ENCODE peak calls at places on chromosome 13, in seven cellular contexts. X, C, E, K, B, O and A are unnamed samples.

GRCh38 chr13:76973920-76974617 is 17.8 kb upstream of the CLN5 start:
- DNase-seq in O (no peak), E (no peak), X (no peak), B (no peak), C (no peak), K (no peak), A (no peak)

GRCh38 chr13:110455941-110456340 is 105.6 kb downstream of the RAB20 start:
- DNase-seq in K (peak; percentile 57), X (peak; percentile 84), B (peak; percentile 83), C (peak; percentile 91), E (peak; percentile 56), O (peak; percentile 91), A (peak; percentile 94)

GRCh38 chr13:27830010-27830409 is 37.7 kb downstream of the GSX1 start:
- DNase-seq in B (peak; percentile 71), C (peak; percentile 86), O (peak; percentile 73), X (peak; percentile 59), E (no peak), K (no peak), A (peak; percentile 82)

GRCh38 chr13:31945202-31945978 is 86.2 kb upstream of the FRY start:
- DNase-seq in E (peak; percentile 65), C (peak; percentile 27), K (peak; percentile 60), X (no peak), O (no peak), B (peak; percentile 27), A (no peak)

GRCh38 chr13:53250272-53250875 is 221.8 kb downstream of the OLFM4 start:
- DNase-seq in E (peak; percentile 77), K (peak; percentile 52), B (no peak), O (peak; percentile 83), C (peak; percentile 57), X (peak; percentile 71), A (peak; percentile 33)

GRCh38 chr13:98232456-98232855 is 55.4 kb upstream of the RNF113B start:
- DNase-seq in O (no peak), X (no peak), B (no peak), C (no peak), K (no peak), E (no peak), A (no peak)

GRCh38 chr13:73303858-73304257 is 245.1 kb downstream of the KLF5 start:
- DNase-seq in K (peak; percentile 11), B (no peak), E (peak; percentile 64), X (no peak), O (no peak), C (no peak), A (no peak)

GRCh38 chr13:47114030-47114429 is 217.2 kb upstream of the HTR2A start:
- DNase-seq in E (peak; percentile 62), O (no peak), B (no peak), X (no peak), C (no peak), K (peak; percentile 53), A (no peak)

GRCh38 chr13:85896516-85897450 is 97.6 kb upstream of the SLITRK6 start:
- DNase-seq in X (no peak), K (no peak), E (no peak), O (peak; percentile 28), C (peak; percentile 21), B (no peak), A (no peak)

GRCh38 chr13:70490320-70490935 is 382.2 kb upstream of the KLHL1 start:
- DNase-seq in C (no peak), O (no peak), B (no peak), X (no peak), E (no peak), K (no peak), A (no peak)

GRCh38 chr13:110351636-110352420 is 44.7 kb downstream of the COL4A2 start:
- DNase-seq in X (no peak), E (no peak), B (no peak), K (no peak), C (no peak), O (no peak), A (no peak)

GRCh38 chr13:98509271-98510155 is 67.4 kb downstream of the STK24 start:
- DNase-seq in K (peak; percentile 92), C (no peak), B (peak; percentile 76), E (peak; percentile 89), O (peak; percentile 92), X (peak; percentile 89), A (no peak)

GRCh38 chr13:100721885-100722512 is 47.4 kb upstream of the TMTC4 start:
- DNase-seq in X (peak; percentile 60), C (peak; percentile 63), K (peak; percentile 53), B (peak; percentile 50), O (peak; percentile 64), E (peak; percentile 32), A (peak; percentile 55)

GRCh38 chr13:98476106-98476505 is 100.8 kb downstream of the STK24 start:
- DNase-seq in X (peak; percentile 79), B (no peak), C (peak; percentile 57), O (no peak), K (no peak), E (no peak), A (peak; percentile 73)

GRCh38 chr13:109786457-109787134 is at the start of gene IRS2:
- DNase-seq in B (peak; percentile 95), E (peak; percentile 91), K (peak; percentile 87), C (peak; percentile 95), X (peak; percentile 28), O (peak; percentile 98), A (peak; percentile 92)

GRCh38 chr13:74290324-74290773 is 156.1 kb upstream of the KLF12 start:
- DNase-seq in O (peak; percentile 17), K (peak; percentile 78), C (peak; percentile 47), B (peak; percentile 9), X (peak; percentile 77), E (peak; percentile 74), A (peak; percentile 34)

GRCh38 chr13:31930901-31931522 is 100.6 kb upstream of the FRY start:
- DNase-seq in B (no peak), X (peak; percentile 72), O (peak; percentile 57), K (no peak), E (no peak), C (no peak), A (peak; percentile 54)

GRCh38 chr13:113299951-113300350 is 2.9 kb downstream of the LAMP1 start:
- DNase-seq in B (no peak), K (no peak), O (peak; percentile 60), E (no peak), C (no peak), X (peak; percentile 53), A (peak; percentile 60)

GRCh38 chr13:46475586-46475991 is 77.4 kb upstream of the LRCH1 start:
- DNase-seq in C (no peak), K (peak; percentile 34), O (no peak), X (no peak), E (peak; percentile 33), B (no peak), A (no peak)

GRCh38 chr13:113527272-113527958 is 36.9 kb upstream of the DCUN1D2 start:
- DNase-seq in E (no peak), B (no peak), O (peak; percentile 50), K (no peak), C (no peak), X (no peak), A (no peak)

GRCh38 chr13:103517066-103517767 is 451.0 kb upstream of the SLC10A2 start:
- DNase-seq in E (no peak), K (no peak), C (no peak), X (no peak), O (no peak), B (no peak), A (no peak)

GRCh38 chr13:113820813-113821651 is 42.8 kb downstream of the GAS6 start:
- DNase-seq in K (peak; percentile 92), O (peak; percentile 96), E (peak; percentile 99), X (no peak), C (peak; percentile 91), B (peak; percentile 63), A (no peak)

GRCh38 chr13:58300224-58300623 is 668.7 kb downstream of the PCDH17 start:
- DNase-seq in C (no peak), B (no peak), K (no peak), X (no peak), E (no peak), O (no peak), A (no peak)

GRCh38 chr13:58302349-58302748 is 670.8 kb downstream of the PCDH17 start:
- DNase-seq in B (no peak), K (no peak), E (no peak), O (no peak), C (no peak), X (no peak), A (no peak)

GRCh38 chr13:58298556-58299135 is 667.1 kb downstream of the PCDH17 start:
- DNase-seq in B (no peak), K (no peak), X (no peak), E (no peak), O (no peak), C (no peak), A (no peak)

GRCh38 chr13:58300974-58301681 is 669.6 kb downstream of the PCDH17 start:
- DNase-seq in E (no peak), B (no peak), X (no peak), K (no peak), O (no peak), C (no peak), A (no peak)
- TF ChIP-seq CTCF in E (no peak), B (no peak), X (no peak), K (no peak), O (no peak), C (no peak), A (no peak)

GRCh38 chr13:35789335-35790166 is 313.1 kb upstream of the MAB21L1 start:
- DNase-seq in O (peak; percentile 51), C (no peak), B (no peak), E (peak; percentile 47), K (peak; percentile 11), X (peak; percentile 44), A (peak; percentile 25)
- TF ChIP-seq CTCF in O (peak; percentile 40), C (peak; percentile 76), B (peak; percentile 11), E (peak; percentile 80), K (peak; percentile 44), X (peak; percentile 45), A (peak; percentile 24)

DNA sequence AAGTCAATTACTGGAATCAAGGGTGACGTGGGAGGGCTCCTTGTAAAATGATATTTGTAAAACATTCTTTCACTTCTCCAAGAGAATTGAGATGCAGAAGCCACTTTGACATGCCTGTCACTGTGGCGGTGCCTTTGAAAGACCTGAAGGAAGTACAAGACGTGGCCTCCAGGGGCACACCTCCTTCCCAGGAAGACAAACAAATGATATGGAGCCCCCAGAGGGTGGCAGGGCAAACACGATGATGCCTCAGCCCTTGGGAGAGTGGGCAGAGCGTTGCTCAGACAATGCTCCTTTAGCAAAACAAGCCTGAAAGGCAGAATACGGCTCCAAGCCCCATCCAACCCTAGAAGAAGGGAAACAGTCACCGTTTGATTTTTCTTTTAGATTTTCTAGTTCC is 9.3 kb upstream of the ATP12A start:
- DNase-seq in B (no peak), C (peak; percentile 49), O (peak; percentile 62), X (peak; percentile 54), K (peak; percentile 9), E (peak; percentile 39), A (no peak)
- TF ChIP-seq CTCF in B (no peak), C (no peak), O (peak; percentile 46), X (peak; percentile 37), K (peak; percentile 59), E (no peak), A (no peak)

GRCh38 chr13:33933810-33934209 is 115.9 kb downstream of the RFC3 start:
- DNase-seq in C (no peak), O (no peak), E (no peak), K (no peak), X (no peak), B (no peak), A (no peak)

GRCh38 chr13:33934343-33934742 is 116.4 kb downstream of the RFC3 start:
- DNase-seq in E (no peak), K (no peak), C (no peak), B (no peak), X (no peak), O (no peak), A (no peak)

GRCh38 chr13:33932765-33933406 is 114.9 kb downstream of the RFC3 start:
- DNase-seq in O (no peak), X (no peak), B (no peak), E (no peak), C (peak; percentile 11), K (peak; percentile 2), A (no peak)

GRCh38 chr13:33934936-33935510 is 117.1 kb downstream of the RFC3 start:
- DNase-seq in O (no peak), K (no peak), C (no peak), X (no peak), B (no peak), E (no peak), A (no peak)

GRCh38 chr13:33931397-33931987 is 113.5 kb downstream of the RFC3 start:
- DNase-seq in O (peak; percentile 64), B (no peak), C (peak; percentile 7), K (peak; percentile 61), X (peak; percentile 66), E (peak; percentile 40), A (peak; percentile 22)
- TF ChIP-seq CTCF in O (peak; percentile 28), B (peak; percentile 57), C (peak; percentile 68), K (peak; percentile 56), X (peak; percentile 44), E (peak; percentile 84), A (no peak)